ENCODE peak calls at places on chromosomes 11 and 22, in five cellular contexts. T is gastrocnemius medialis, N is heart right ventricle, V is fibroblast of lung, B is nephron progenitor cell. S is an unnamed sample.

GRCh38 chr11:118059231-118059940 is 17.5 kb upstream of the TMPRSS4 start:
- DNase-seq in B (no peak), T (no peak), N (no peak), V (no peak), S (no peak)

GRCh38 chr22:27705391-27706080 is 96.0 kb downstream of the MN1 start:
- DNase-seq in T (peak), N (no peak), V (no peak), B (no peak), S (peak)

GRCh38 chr11:15826826-15827225 is 529.5 kb downstream of the SOX6 start:
- DNase-seq in V (peak), T (no peak), B (peak), N (peak), S (peak)

GRCh38 chr22:18076060-18076497 is 1.7 kb upstream of the PEX26 start:
- DNase-seq in B (peak), N (peak), V (peak), T (peak), S (peak)

GRCh38 chr11:128058580-128059208 is 528.7 kb downstream of the ETS1 start:
- DNase-seq in V (no peak), N (no peak), B (no peak), T (no peak), S (no peak)

GRCh38 chr11:77396305-77396704 is 77.6 kb downstream of the PAK1 start:
- DNase-seq in B (no peak), V (no peak), T (no peak), N (no peak), S (no peak)

GRCh38 chr22:50170453-50171318 is at the start of gene PANX2:
- DNase-seq in T (no peak), N (no peak), B (peak), V (no peak), S (no peak)

GRCh38 chr11:43589601-43590250 is 90.8 kb upstream of the HSD17B12 start:
- DNase-seq in V (no peak), T (no peak), B (no peak), N (no peak), S (no peak)

GRCh38 chr11:17989306-17989705 is 23.5 kb downstream of the SERGEF start:
- DNase-seq in V (no peak), B (no peak), T (no peak), N (no peak), S (no peak)

GRCh38 chr11:111937859-111938258 is 716 bp downstream of the DIXDC1 start:
- DNase-seq in V (no peak), N (no peak), B (peak), T (no peak), S (no peak)

GRCh38 chr11:119062779-119063178 is 4.8 kb upstream of the VPS11 start:
- DNase-seq in B (no peak), V (peak), N (peak), T (no peak), S (peak)

GRCh38 chr22:45235851-45236342 is 4.8 kb downstream of the KIAA0930 start:
- DNase-seq in T (no peak), N (no peak), V (no peak), B (no peak), S (no peak)

GRCh38 chr22:35997438-35997837 is 31.2 kb downstream of the RBFOX2 start:
- DNase-seq in V (peak), N (no peak), B (no peak), T (no peak), S (no peak)

GRCh38 chr22:23178512-23179254 is 1.6 kb upstream of the BCR start:
- DNase-seq in T (peak), B (peak), N (peak), V (peak), S (peak)

GRCh38 chr11:17672469-17672868 is 46.9 kb upstream of the MYOD1 start:
- DNase-seq in N (no peak), T (no peak), V (no peak), B (no peak), S (no peak)

GRCh38 chr11:19524171-19524671 is 188.4 kb upstream of the NAV2 start:
- DNase-seq in B (peak), T (no peak), V (peak), N (no peak), S (no peak)

GRCh38 chr22:49726701-49727101 is 101.0 kb downstream of the BRD1 start:
- DNase-seq in B (no peak), N (no peak), T (no peak), V (no peak), S (no peak)

GRCh38 chr11:19934828-19935259 is 222.2 kb downstream of the NAV2 start:
- DNase-seq in T (no peak), B (no peak), V (peak), N (no peak), S (no peak)

GRCh38 chr22:32764330-32765116 is 37.0 kb upstream of the TIMP3 start:
- DNase-seq in B (no peak), N (peak), T (peak), V (peak), S (peak)

GRCh38 chr22:33561149-33561807 is 359.0 kb downstream of the LARGE1 start:
- DNase-seq in T (no peak), N (no peak), B (no peak), V (no peak), S (no peak)

GRCh38 chr22:29116397-29117123 is 43.7 kb downstream of the KREMEN1 start:
- DNase-seq in V (no peak), T (no peak), B (no peak), N (no peak), S (no peak)

GRCh38 chr22:41830174-41830573 is 2.7 kb upstream of the SREBF2 start:
- DNase-seq in N (no peak), B (no peak), T (no peak), V (no peak), S (no peak)
- TF ChIP-seq CTCF in N (no peak), B (no peak), T (no peak), V (no peak), S (no peak)

GRCh38 chr11:124123587-124123986 is 8.3 kb downstream of the VWA5A start:
- DNase-seq in B (no peak), T (no peak), V (no peak), N (no peak), S (no peak)
- TF ChIP-seq CTCF in B (peak), T (no peak), V (no peak), N (no peak), S (no peak)

GRCh38 chr22:30824096-30824495 is 129.4 kb downstream of the OSBP2 start:
- DNase-seq in N (no peak), T (no peak), B (no peak), V (no peak), S (no peak)

GRCh38 chr22:30821381-30821780 is 126.7 kb downstream of the OSBP2 start:
- DNase-seq in T (no peak), B (no peak), N (no peak), V (no peak), S (no peak)

GRCh38 chr22:30822216-30823014 is 127.7 kb downstream of the OSBP2 start:
- DNase-seq in T (no peak), V (no peak), N (no peak), B (peak), S (no peak)

GRCh38 chr22:30821863-30822215 is 127.2 kb downstream of the OSBP2 start:
- DNase-seq in N (no peak), B (no peak), T (no peak), V (no peak), S (no peak)

DNA sequence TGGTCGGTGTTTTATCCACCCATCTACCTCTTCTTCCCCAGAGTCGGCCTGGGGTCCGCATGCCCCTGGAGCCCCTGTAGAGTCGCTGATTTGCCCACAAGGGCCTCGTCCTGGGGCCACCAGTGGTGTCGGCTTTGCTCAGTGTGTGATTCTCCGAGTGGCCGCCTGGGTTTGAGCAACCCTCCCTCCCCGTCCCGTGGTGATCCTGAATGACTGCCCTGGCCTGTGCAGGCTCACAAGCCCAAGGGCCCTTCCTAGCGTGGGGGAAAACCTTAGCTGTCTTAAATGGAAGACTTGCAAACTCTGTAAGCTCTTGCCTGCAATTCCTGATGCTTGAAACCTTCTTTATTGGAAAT is 128.3 kb downstream of the OSBP2 start:
- DNase-seq in B (peak), V (no peak), T (no peak), N (no peak), S (no peak)
- TF ChIP-seq CTCF in B (no peak), V (no peak), T (no peak), N (no peak), S (no peak)

GRCh38 chr11:103656382-103656781 is 380.1 kb upstream of the DDI1 start:
- DNase-seq in V (no peak), N (no peak), T (no peak), B (no peak), S (no peak)

GRCh38 chr11:103661185-103661584 is 375.3 kb upstream of the DDI1 start:
- DNase-seq in B (no peak), T (no peak), V (no peak), N (no peak), S (no peak)

GRCh38 chr11:103659743-103660142 is 376.7 kb upstream of the DDI1 start:
- DNase-seq in V (peak), B (no peak), T (no peak), N (no peak), S (peak)

GRCh38 chr11:103661991-103662390 is 374.4 kb upstream of the DDI1 start:
- DNase-seq in B (no peak), V (no peak), N (no peak), T (no peak), S (no peak)

GRCh38 chr11:103659138-103659734 is 377.2 kb upstream of the DDI1 start:
- DNase-seq in T (no peak), B (no peak), N (no peak), V (no peak), S (peak)
- TF ChIP-seq CTCF in T (no peak), B (peak), N (peak), V (no peak), S (peak)

GRCh38 chr11:104897891-104898684 is at the start of gene CASP12:
- DNase-seq in N (peak), B (no peak), T (no peak), V (peak), S (no peak)

GRCh38 chr11:104895619-104896018 is 2.6 kb downstream of the CASP12 start:
- DNase-seq in T (no peak), B (no peak), V (peak), N (no peak), S (no peak)

GRCh38 chr11:104891135-104891534 is 7.1 kb downstream of the CASP12 start:
- DNase-seq in T (no peak), B (no peak), V (no peak), N (no peak), S (no peak)

GRCh38 chr11:104893876-104894275 is 4.4 kb downstream of the CASP12 start:
- DNase-seq in N (no peak), V (no peak), B (no peak), T (no peak), S (no peak)

GRCh38 chr11:104892723-104893511 is 5.3 kb downstream of the CASP12 start:
- DNase-seq in T (no peak), B (no peak), V (peak), N (no peak), S (no peak)
- TF ChIP-seq CTCF in T (no peak), B (no peak), V (no peak), N (no peak), S (no peak)

GRCh38 chr11:44727114-44727372 is 281 bp downstream of the TSPAN18 start:
- DNase-seq in B (peak), N (no peak), V (no peak), T (no peak), S (no peak)

GRCh38 chr11:44727373-44728084 is 767 bp downstream of the TSPAN18 start:
- DNase-seq in N (peak), V (peak), B (peak), T (peak), S (peak)

GRCh38 chr11:44728491-44728910 is 1.7 kb downstream of the TSPAN18 start:
- DNase-seq in V (no peak), B (peak), N (no peak), T (no peak), S (no peak)

GRCh38 chr11:44729065-44729464 is 2.3 kb downstream of the TSPAN18 start:
- DNase-seq in B (no peak), V (no peak), N (no peak), T (no peak), S (no peak)

DNA sequence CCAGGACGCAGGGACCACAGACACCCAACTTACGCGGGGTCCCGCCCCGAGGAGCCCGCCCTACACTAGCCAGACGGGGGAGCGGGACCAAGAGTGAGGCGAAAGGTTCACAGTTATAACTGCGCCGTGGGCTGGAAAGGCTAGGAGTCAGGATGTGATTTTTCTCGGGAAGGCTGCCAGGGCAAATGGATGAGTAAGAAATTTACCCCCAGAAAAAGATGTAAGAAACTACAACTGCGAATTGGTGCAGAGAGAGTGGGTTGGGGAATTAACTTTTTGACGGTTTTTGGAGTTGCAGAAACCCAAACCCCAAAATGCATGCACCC is 1.3 kb downstream of the TSPAN18 start:
- DNase-seq in B (no peak), V (no peak), N (no peak), T (no peak), S (no peak)
- TF ChIP-seq CTCF in B (peak), V (no peak), N (no peak), T (no peak), S (no peak)